ENCODE peak calls at places on chromosomes 7 and 10, in nine cellular contexts. A is NCI-H1105 treated with DMSO at 0.1 percent for 48 hours, M is activated T-cell treated with anti-CD3 and anti-CD28 coated beads for 4 hours, J is NCI-H187 treated with DMSO at 0.1 percent for 48 hours, B is stromal cell of bone marrow, X is upper lobe of right lung, F is T-helper 1 cell, Q is T-cell, R is Right ventricle myocardium superior. W is an unnamed sample.

GRCh38 chr7:130758429-130759056 is 24.5 kb upstream of the KLF14 start:
- DNase-seq in A (peak; percentile 69), M (no peak), J (no peak), B (peak; percentile 36), X (no peak), F (no peak), Q (no peak), R (no peak), W (no peak)

GRCh38 chr10:129853236-129853946 is 110.7 kb downstream of the EBF3 start:
- DNase-seq in A (peak; percentile 52), M (no peak), J (no peak), B (no peak), X (no peak), F (no peak), Q (no peak), R (no peak), W (no peak)

GRCh38 chr7:148699772-148700629 is 1.3 kb downstream of the CUL1 start:
- DNase-seq in A (peak; percentile 25), M (no peak), J (no peak), B (no peak), X (no peak), F (no peak), Q (no peak), R (no peak), W (no peak)

GRCh38 chr7:143205560-143206293 is 16.1 kb upstream of the TAS2R40 start:
- DNase-seq in A (no peak), M (no peak), J (no peak), B (no peak), X (no peak), F (no peak), Q (peak; percentile 14), R (no peak), W (no peak)

GRCh38 chr10:59557052-59557451 is 152.6 kb downstream of the SLC16A9 start:
- DNase-seq in A (peak; percentile 2), M (no peak), J (no peak), B (no peak), X (no peak), F (no peak), Q (no peak), R (no peak), W (no peak)

GRCh38 chr10:1419796-1420429 is 317.4 kb downstream of the ADARB2 start:
- DNase-seq in A (no peak), M (no peak), J (no peak), B (no peak), X (no peak), F (no peak), Q (no peak), R (no peak), W (no peak)

GRCh38 chr10:62852961-62853702 is 37.0 kb upstream of the EGR2 start:
- DNase-seq in A (no peak), M (no peak), J (no peak), B (no peak), X (no peak), F (no peak), Q (peak; percentile 7), R (no peak), W (no peak)

GRCh38 chr10:329361-330099 is 194.3 kb downstream of the ZMYND11 start:
- DNase-seq in A (peak; percentile 20), M (no peak), J (peak; percentile 23), B (peak; percentile 96), X (peak; percentile 68), F (no peak), Q (no peak), R (peak; percentile 87), W (peak; percentile 88)

GRCh38 chr7:142636751-142637150 is 112.5 kb upstream of the PRSS1 start:
- DNase-seq in A (no peak), M (peak; percentile 15), J (no peak), B (no peak), X (no peak), F (no peak), Q (peak; percentile 41), R (no peak), W (no peak)

GRCh38 chr7:157493017-157493416 is 156.2 kb downstream of the DNAJB6 start:
- DNase-seq in A (no peak), M (no peak), J (no peak), B (no peak), X (peak; percentile 18), F (no peak), Q (no peak), R (peak; percentile 10), W (no peak)

GRCh38 chr7:157046681-157047080 is 36.2 kb upstream of the MNX1 start:
- DNase-seq in A (no peak), M (no peak), J (no peak), B (peak; percentile 23), X (no peak), F (no peak), Q (no peak), R (no peak), W (no peak)

GRCh38 chr10:98104125-98104524 is 30.3 kb upstream of the R3HCC1L start:
- DNase-seq in A (no peak), M (no peak), J (no peak), B (no peak), X (no peak), F (no peak), Q (no peak), R (no peak), W (no peak)

GRCh38 chr10:49784631-49785030 is 22.5 kb upstream of the OGDHL start:
- DNase-seq in A (no peak), M (no peak), J (no peak), B (no peak), X (no peak), F (no peak), Q (no peak), R (no peak), W (no peak)

GRCh38 chr7:86968618-86969017 is 90.8 kb downstream of the ELAPOR2 start:
- DNase-seq in A (peak; percentile 56), M (no peak), J (no peak), B (no peak), X (no peak), F (no peak), Q (no peak), R (no peak), W (no peak)

GRCh38 chr10:92830478-92831389 is 17.6 kb upstream of the EXOC6 start:
- DNase-seq in A (no peak), M (peak; percentile 4), J (no peak), B (no peak), X (no peak), F (no peak), Q (no peak), R (no peak), W (no peak)

GRCh38 chr10:21534611-21535493 is 820 bp downstream of the MLLT10 start:
- DNase-seq in A (peak; percentile 36), M (peak; percentile 21), J (no peak), B (no peak), X (peak; percentile 86), F (peak; percentile 37), Q (peak; percentile 47), R (peak; percentile 77), W (peak; percentile 87)

GRCh38 chr10:18313146-18313542 is 172.9 kb downstream of the CACNB2 start:
- DNase-seq in A (no peak), M (no peak), J (no peak), B (no peak), X (no peak), F (no peak), Q (no peak), R (no peak), W (no peak)

GRCh38 chr10:67487199-67487598 is 208.8 kb downstream of the CTNNA3 start:
- DNase-seq in A (no peak), M (no peak), J (no peak), B (no peak), X (no peak), F (no peak), Q (no peak), R (no peak), W (no peak)

GRCh38 chr10:124697837-124698559 is 46.2 kb downstream of the FAM53B start:
- DNase-seq in A (no peak), M (no peak), J (no peak), B (no peak), X (peak; percentile 63), F (no peak), Q (peak; percentile 49), R (no peak), W (peak; percentile 68)

GRCh38 chr10:14648042-14648765 is 126.5 kb downstream of the FAM107B start:
- DNase-seq in A (peak; percentile 86), M (peak; percentile 56), J (peak; percentile 85), B (peak; percentile 85), X (peak; percentile 63), F (peak; percentile 66), Q (peak; percentile 68), R (peak; percentile 67), W (peak; percentile 84)

GRCh38 chr10:14327535-14327934 is 3.2 kb downstream of the FRMD4A start:
- DNase-seq in A (no peak), M (no peak), J (no peak), B (no peak), X (no peak), F (no peak), Q (no peak), R (no peak), W (no peak)

GRCh38 chr10:71323407-71323806 is 4.3 kb downstream of the SLC29A3 start:
- DNase-seq in A (peak; percentile 19), M (no peak), J (no peak), B (no peak), X (no peak), F (no peak), Q (no peak), R (no peak), W (no peak)

GRCh38 chr10:34677132-34677531 is 138.0 kb downstream of the PARD3 start:
- DNase-seq in A (no peak), M (no peak), J (no peak), B (no peak), X (no peak), F (no peak), Q (no peak), R (no peak), W (no peak)

GRCh38 chr10:69004821-69005220 is 16.2 kb downstream of the KIFBP start:
- DNase-seq in A (no peak), M (no peak), J (no peak), B (peak; percentile 54), X (no peak), F (no peak), Q (no peak), R (no peak), W (no peak)

GRCh38 chr7:131424219-131424822 is 96.6 kb downstream of the MKLN1 start:
- DNase-seq in A (peak; percentile 47), M (no peak), J (no peak), B (peak; percentile 18), X (no peak), F (no peak), Q (no peak), R (no peak), W (no peak)

GRCh38 chr7:23020742-23021401 is 6.9 kb upstream of the HYCC1 start:
- DNase-seq in A (no peak), M (no peak), J (no peak), B (peak; percentile 91), X (no peak), F (no peak), Q (no peak), R (no peak), W (no peak)

GRCh38 chr7:159038066-159038465 is 106.6 kb downstream of the VIPR2 start:
- DNase-seq in A (no peak), M (no peak), J (no peak), B (no peak), X (no peak), F (no peak), Q (no peak), R (no peak), W (no peak)

GRCh38 chr7:473211-473734 is 46.4 kb downstream of the PDGFA start:
- DNase-seq in A (no peak), M (no peak), J (no peak), B (no peak), X (peak; percentile 58), F (no peak), Q (no peak), R (peak; percentile 29), W (peak; percentile 66)

GRCh38 chr10:101708073-101708472 is 13.1 kb upstream of the FBXW4 start:
- DNase-seq in A (no peak), M (no peak), J (no peak), B (no peak), X (no peak), F (no peak), Q (no peak), R (no peak), W (no peak)

GRCh38 chr7:44280993-44281721 is 44.2 kb downstream of the CAMK2B start:
- DNase-seq in A (no peak), M (no peak), J (no peak), B (no peak), X (peak; percentile 59), F (peak; percentile 7), Q (no peak), R (peak; percentile 61), W (peak; percentile 70)

GRCh38 chr10:68082815-68083395 is 7.8 kb upstream of the HERC4 start:
- DNase-seq in A (no peak), M (no peak), J (no peak), B (peak; percentile 45), X (no peak), F (no peak), Q (no peak), R (no peak), W (no peak)